ENCODE peak calls at places on chromosomes 6 and 20, in nine cellular contexts. G is GM13977; W is activated CD4-positive, CD25-positive, alpha-beta regulatory T cell treated with anti-CD3 and anti-CD28 coated beads, Interleukin-2, amount 50 U/mL, for 72 hours; U is AG20443; C is Caki2; R is stimulated activated CD4-positive, alpha-beta T cell treated with anti-CD3 and anti-CD28 coated beads, Interleukin-2, amount 100 ng/mL, for 48 hours; F is effector CD4-positive, alpha-beta T cell; Z is WERI-Rb-1; M is GM06990. B is an unnamed sample.

GRCh38 chr20:31842471-31843157 is 2.8 kb downstream of the FOXS1 start:
- DNase-seq in G (no peak), W (no peak), U (peak; percentile 62), C (no peak), R (no peak), F (no peak), Z (no peak), M (no peak), B (no peak)

GRCh38 chr6:154513601-154514320 is 3.3 kb upstream of the CNKSR3 start:
- DNase-seq in G (no peak), W (no peak), U (no peak), C (no peak), R (no peak), F (no peak), Z (no peak), M (no peak), B (no peak)

GRCh38 chr6:3500262-3501001 is 43.6 kb upstream of the SLC22A23 start:
- DNase-seq in G (no peak), W (no peak), U (peak; percentile 37), C (peak; percentile 76), R (no peak), F (no peak), Z (no peak), M (no peak), B (peak; percentile 54)

GRCh38 chr6:14545496-14545895 is 427.9 kb downstream of the CD83 start:
- DNase-seq in G (no peak), W (no peak), U (no peak), C (no peak), R (no peak), F (no peak), Z (no peak), M (no peak), B (no peak)

GRCh38 chr6:135358251-135358821 is 139.2 kb downstream of the AHI1 start:
- DNase-seq in G (no peak), W (no peak), U (peak; percentile 68), C (no peak), R (no peak), F (no peak), Z (no peak), M (no peak), B (no peak)

GRCh38 chr6:89963391-89963790 is 69.1 kb downstream of the GJA10 start:
- DNase-seq in G (no peak), W (no peak), U (no peak), C (no peak), R (no peak), F (no peak), Z (no peak), M (no peak), B (no peak)

GRCh38 chr6:96659084-96659845 is 96.3 kb downstream of the FHL5 start:
- DNase-seq in G (no peak), W (no peak), U (no peak), C (no peak), R (no peak), F (no peak), Z (no peak), M (no peak), B (no peak)

GRCh38 chr6:112691289-112691688 is 344.2 kb downstream of the RFPL4B start:
- DNase-seq in G (no peak), W (no peak), U (peak; percentile 81), C (peak; percentile 5), R (no peak), F (no peak), Z (no peak), M (no peak), B (peak; percentile 12)

GRCh38 chr20:38372830-38373229 is 26.5 kb downstream of the LBP start:
- DNase-seq in G (no peak), W (no peak), U (no peak), C (no peak), R (no peak), F (no peak), Z (no peak), M (no peak), B (no peak)

GRCh38 chr6:122697458-122697857 is 82.1 kb upstream of the FABP7 start:
- DNase-seq in G (no peak), W (no peak), U (no peak), C (no peak), R (no peak), F (no peak), Z (no peak), M (no peak), B (no peak)

GRCh38 chr6:118894425-118895240 is 681 bp downstream of the ASF1A start:
- DNase-seq in G (peak; percentile 79), W (peak; percentile 72), U (peak; percentile 90), C (peak; percentile 66), R (peak; percentile 48), F (peak; percentile 52), Z (peak; percentile 41), M (peak; percentile 88), B (peak; percentile 55)

B was measured in HT-29.